ENCODE peak calls at places on chromosomes 12 and 14, in eight cellular contexts. R is A549, B is HCT116, C is body of pancreas, D is IMR-90, J is uterus, G is stomach, V is right lobe of liver. T is an unnamed sample.

GRCh38 chr12:7555752-7556151 is 52.2 kb upstream of the CD163 start:
- DNase-seq in D (peak), V (no peak), C (no peak), B (peak), J (no peak), G (no peak), R (no peak), T (no peak)

GRCh38 chr12:49294804-49295086 is 202 bp upstream of the PRPH start:
- DNase-seq in C (no peak), J (no peak), V (no peak), B (no peak), R (no peak), G (no peak), D (no peak), T (no peak)

GRCh38 chr14:93430319-93430801 is 379 bp upstream of the UNC79 start:
- DNase-seq in V (no peak), G (no peak), C (peak), R (no peak), D (no peak), J (no peak), B (no peak), T (no peak)

GRCh38 chr14:93006484-93007128 is 83.7 kb downstream of the CHGA start:
- DNase-seq in D (no peak), G (no peak), C (no peak), V (no peak), B (no peak), J (no peak), R (no peak), T (no peak)

GRCh38 chr14:68820999-68821683 is 28.3 kb upstream of the ZFP36L1 start:
- DNase-seq in C (no peak), V (peak), J (no peak), G (no peak), R (no peak), D (no peak), B (no peak), T (no peak)

GRCh38 chr12:13573698-13574321 is 377.3 kb downstream of the EMP1 start:
- DNase-seq in G (no peak), J (no peak), B (peak), R (peak), V (no peak), D (peak), C (no peak), T (no peak)

GRCh38 chr14:37056473-37056872 is 115.9 kb downstream of the SLC25A21 start:
- DNase-seq in R (peak), D (peak), G (no peak), C (no peak), V (no peak), B (no peak), J (no peak), T (no peak)

GRCh38 chr14:82999802-83000201 is 1466.1 kb upstream of the SEL1L start:
- DNase-seq in J (no peak), G (no peak), D (peak), C (no peak), R (no peak), V (no peak), B (no peak), T (no peak)

GRCh38 chr12:55705802-55706402 is 1.8 kb downstream of the ITGA7 start:
- DNase-seq in C (no peak), G (no peak), R (peak), J (no peak), D (no peak), B (no peak), V (no peak), T (no peak)

DNA sequence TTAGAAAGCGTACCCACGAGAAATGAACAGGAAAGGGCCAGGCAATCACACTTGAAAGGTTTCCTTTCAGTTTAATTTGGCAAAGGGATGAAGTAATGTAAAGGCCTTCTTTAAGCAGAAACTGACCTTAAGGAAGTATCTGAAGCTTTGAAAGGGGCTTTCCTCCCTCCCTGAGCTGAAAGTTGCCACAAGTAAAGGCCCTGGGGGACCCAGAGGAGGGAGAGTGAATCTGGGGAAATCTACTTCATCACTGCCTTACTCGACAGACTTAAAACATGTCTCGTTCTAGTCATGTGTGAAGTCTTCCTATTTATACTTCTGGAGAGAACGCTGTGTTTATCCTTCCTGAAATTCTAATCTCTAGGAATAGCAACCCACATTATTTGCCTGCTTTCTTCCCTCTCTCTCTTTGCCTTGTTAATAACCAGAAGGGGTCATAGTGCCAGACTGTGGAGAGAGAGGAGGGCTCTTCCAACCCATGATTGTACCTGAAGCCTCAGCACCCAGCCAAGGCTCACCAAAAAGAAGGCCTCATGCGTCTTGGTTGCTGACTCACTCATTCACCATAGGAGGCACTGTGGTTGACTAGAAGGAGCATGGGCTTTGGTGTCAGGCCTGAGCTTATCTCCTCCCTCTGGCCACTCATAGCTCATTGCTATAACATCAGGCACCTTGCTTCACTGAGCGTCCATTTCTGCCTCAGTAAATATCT is 10.2 kb upstream of the GPX2 start:
- DNase-seq in R (no peak), B (no peak), J (no peak), G (no peak), V (no peak), C (no peak), D (no peak), T (no peak)
- TF ChIP-seq POLR2A in R (no peak), B (no peak), J (no peak), G (no peak), V (no peak), C (no peak), D (no peak), T (no peak)

DNA sequence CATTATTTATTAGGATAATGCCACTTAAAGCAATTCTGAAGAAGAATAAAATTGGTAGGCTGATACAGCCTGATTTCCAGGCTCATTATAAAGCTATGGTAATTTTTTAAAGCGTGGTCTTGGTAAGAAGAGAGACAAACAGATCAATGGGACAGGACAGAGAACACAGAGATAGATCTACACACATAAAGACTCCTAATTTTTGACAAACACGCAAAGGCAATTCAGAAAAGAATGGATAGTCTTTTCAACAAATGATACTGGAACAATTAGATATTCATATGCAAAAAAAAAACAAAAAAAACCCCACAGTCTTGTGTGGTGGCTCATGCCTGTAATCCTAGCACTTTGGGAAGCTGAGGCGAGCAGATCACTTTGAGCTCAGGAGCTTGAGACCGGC is 25.9 kb upstream of the MEG3 start:
- DNase-seq in R (no peak), B (no peak), V (no peak), G (no peak), C (no peak), D (no peak), J (no peak), T (no peak)
- H3K27ac ChIP-seq in R (no peak), B (no peak), V (no peak), G (no peak), C (no peak), D (no peak), J (no peak), T (no peak)

GRCh38 chr12:124323771-124324530 is 29.1 kb downstream of the RFLNA start:
- DNase-seq in J (no peak), R (no peak), C (no peak), B (no peak), D (peak), V (no peak), G (no peak), T (no peak)
- TF ChIP-seq POLR2A in J (no peak), R (no peak), C (no peak), B (no peak), D (no peak), V (no peak), G (no peak), T (no peak)

DNA sequence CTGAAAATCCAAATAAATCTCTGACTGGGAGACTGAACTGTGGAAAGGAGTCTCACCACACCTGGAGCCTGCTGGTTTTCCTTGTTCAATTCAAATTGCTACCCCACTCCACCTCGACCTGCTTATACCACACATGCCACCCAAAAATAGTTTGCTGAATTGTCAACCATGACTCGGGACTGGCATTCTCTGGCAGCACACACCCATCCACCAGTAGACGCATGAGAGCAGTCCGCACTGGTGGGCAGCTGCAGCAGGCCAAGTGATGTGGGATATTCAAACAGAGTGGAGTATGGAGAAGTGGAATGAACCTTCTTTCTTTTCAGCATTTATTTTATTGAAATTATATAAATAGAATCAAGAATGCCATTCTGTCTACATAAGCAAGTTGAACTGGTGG is 38.7 kb upstream of the SYCP3 start:
- DNase-seq in C (no peak), J (no peak), B (no peak), R (no peak), D (no peak), V (no peak), G (no peak), T (no peak)
- H3K27ac ChIP-seq in C (no peak), J (no peak), B (no peak), R (no peak), D (no peak), V (no peak), G (no peak), T (no peak)

DNA sequence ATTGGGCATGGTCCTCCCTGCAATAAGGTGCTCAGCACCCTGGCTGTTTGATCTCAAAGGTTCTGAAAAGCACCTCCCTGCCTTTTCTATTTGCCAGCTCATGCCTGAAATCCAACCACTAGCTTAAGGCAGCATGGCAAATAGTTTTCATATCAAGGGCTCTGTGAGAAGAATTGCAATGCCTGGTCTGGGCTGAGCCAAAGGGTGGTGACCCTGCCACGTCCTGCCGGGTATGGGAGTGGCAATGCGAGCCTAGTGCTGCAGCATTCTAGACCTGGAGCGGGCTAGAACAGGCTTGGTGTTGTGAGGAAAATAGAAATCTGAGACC is 2.3 kb upstream of the SCNN1A start:
- DNase-seq in J (no peak), D (no peak), C (peak), R (no peak), B (no peak), V (peak), G (peak), T (no peak)
- TF ChIP-seq POLR2A in J (peak), D (no peak), C (peak), R (no peak), B (no peak), V (peak), G (peak), T (no peak)

GRCh38 chr12:40162022-40162421 is 56.1 kb upstream of the SLC2A13 start:
- DNase-seq in J (no peak), D (no peak), V (no peak), C (no peak), G (no peak), R (no peak), B (no peak), T (no peak)
- H3K27ac ChIP-seq in J (no peak), D (no peak), V (no peak), C (no peak), G (no peak), R (no peak), B (no peak), T (no peak)

GRCh38 chr12:121423253-121423652 is 23.3 kb downstream of the RNF34 start:
- DNase-seq in R (no peak), B (no peak), G (no peak), C (no peak), J (no peak), D (no peak), V (no peak), T (no peak)
- TF ChIP-seq POLR2A in R (no peak), B (no peak), G (no peak), C (no peak), J (no peak), D (no peak), V (no peak), T (no peak)

GRCh38 chr14:95222151-95222631 is 64.9 kb upstream of the DICER1 start:
- DNase-seq in V (no peak), D (peak), J (peak), C (no peak), R (no peak), B (no peak), G (no peak), T (no peak)

GRCh38 chr14:95220663-95221231 is 63.4 kb upstream of the DICER1 start:
- DNase-seq in B (no peak), D (peak), J (peak), R (no peak), G (no peak), C (no peak), V (no peak), T (no peak)

GRCh38 chr14:95225251-95225887 is 68.0 kb upstream of the DICER1 start:
- DNase-seq in J (no peak), R (no peak), B (no peak), G (no peak), V (no peak), D (no peak), C (peak), T (no peak)

GRCh38 chr14:95226801-95227200 is 69.5 kb upstream of the DICER1 start:
- DNase-seq in R (no peak), D (no peak), C (no peak), B (no peak), J (no peak), G (no peak), V (no peak), T (no peak)

DNA sequence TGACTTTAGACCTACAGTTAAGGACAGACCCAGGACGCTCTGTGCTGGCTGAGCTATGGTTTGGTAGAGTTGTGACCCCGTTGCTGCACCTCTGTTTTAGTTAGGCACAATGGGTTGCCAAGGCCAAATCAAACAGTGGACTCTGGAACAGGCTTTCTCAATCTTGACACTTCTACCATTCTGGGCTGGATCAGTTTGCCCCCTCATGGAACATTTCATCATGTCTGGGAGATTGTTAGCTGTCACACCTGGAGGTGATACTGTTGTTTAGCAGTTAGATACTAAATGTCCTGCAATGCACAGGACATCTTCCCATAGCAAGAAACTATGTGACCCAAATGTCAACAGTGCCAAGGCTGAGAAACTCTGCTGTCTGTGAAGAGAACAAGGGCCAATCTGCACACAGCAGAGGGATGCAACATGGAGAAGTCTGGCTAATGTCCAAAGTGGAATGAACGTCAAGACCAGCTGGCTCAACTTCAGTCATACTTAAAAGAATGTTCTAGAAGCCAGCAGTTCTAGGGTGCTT is 65.6 kb upstream of the DICER1 start:
- DNase-seq in C (no peak), D (peak), B (no peak), G (no peak), R (no peak), V (peak), J (no peak), T (no peak)
- H3K27ac ChIP-seq in C (peak), D (no peak), B (no peak), G (no peak), R (no peak), V (peak), J (peak), T (peak)

T was measured in breast epithelium.